ENCODE peak calls at places on chromosomes 16 and 17, in seven cellular contexts. D, K, V, Q, U, O and M are unnamed samples.

GRCh38 chr16:82062645-82063058 is 27.6 kb downstream of the HSD17B2 start:
- DNase-seq in K (peak), U (no peak), O (peak), Q (no peak), V (no peak), D (no peak), M (no peak)

GRCh38 chr17:73232587-73233373 is 28.9 kb downstream of the CPSF4L start:
- DNase-seq in D (peak), V (no peak), K (no peak), U (no peak), Q (peak), O (peak), M (peak)

GRCh38 chr16:48014349-48015135 is 141.3 kb downstream of the ABCC12 start:
- DNase-seq in U (no peak), Q (no peak), D (no peak), V (no peak), K (peak), O (peak), M (no peak)

GRCh38 chr17:35747540-35748017 is 5.5 kb downstream of the GAS2L2 start:
- DNase-seq in Q (peak), D (peak), V (peak), K (peak), U (peak), O (peak), M (peak)

GRCh38 chr16:14494396-14494795 is 135.7 kb downstream of the PARN start:
- DNase-seq in O (no peak), Q (no peak), V (no peak), U (no peak), K (no peak), D (no peak), M (no peak)

GRCh38 chr16:80517846-80518245 is 22.9 kb upstream of the DYNLRB2 start:
- DNase-seq in K (no peak), O (no peak), Q (no peak), V (no peak), U (no peak), D (no peak), M (no peak)

GRCh38 chr17:64687959-64688358 is 25.9 kb upstream of the SMURF2 start:
- DNase-seq in O (peak), V (no peak), D (no peak), K (no peak), U (no peak), Q (no peak), M (no peak)

GRCh38 chr17:56629450-56630187 is 36.1 kb downstream of the NOG start:
- DNase-seq in K (peak), Q (no peak), D (no peak), U (no peak), O (peak), V (no peak), M (no peak)

GRCh38 chr16:87965973-87966667 is 14.9 kb downstream of the BANP start:
- DNase-seq in Q (no peak), D (no peak), U (no peak), O (peak), K (no peak), V (no peak), M (no peak)

GRCh38 chr16:66266436-66267286 is 99.8 kb upstream of the CDH5 start:
- DNase-seq in O (peak), V (peak), D (peak), K (peak), Q (peak), U (no peak), M (peak)

GRCh38 chr16:85891033-85891775 is 7.8 kb upstream of the IRF8 start:
- DNase-seq in K (no peak), D (no peak), Q (no peak), U (no peak), V (no peak), O (peak), M (no peak)

GRCh38 chr16:87966685-87967185 is 15.5 kb downstream of the BANP start:
- DNase-seq in O (peak), U (no peak), D (no peak), Q (peak), V (peak), K (no peak), M (no peak)

GRCh38 chr17:63774141-63774981 is at the start of gene DDX42:
- DNase-seq in O (peak), V (peak), Q (peak), K (no peak), D (peak), U (no peak), M (peak)

GRCh38 chr17:17750881-17751280 is 69.6 kb downstream of the RAI1 start:
- DNase-seq in Q (no peak), D (no peak), U (peak), V (no peak), O (no peak), K (no peak), M (no peak)

GRCh38 chr16:68079616-68080344 is 5.4 kb upstream of the NFATC3 start:
- DNase-seq in D (peak), V (peak), U (peak), K (no peak), Q (peak), O (no peak), M (peak)

GRCh38 chr16:84286568-84287220 is 8.0 kb upstream of the WFDC1 start:
- DNase-seq in D (peak), K (peak), U (no peak), Q (no peak), V (peak), O (peak), M (no peak)

GRCh38 chr17:71460943-71461342 is 659.9 kb upstream of the SOX9 start:
- DNase-seq in Q (no peak), D (peak), O (peak), K (no peak), V (no peak), U (no peak), M (no peak)

GRCh38 chr16:81625544-81626152 is 153.4 kb upstream of the PLCG2 start:
- DNase-seq in U (no peak), Q (peak), O (peak), V (peak), K (no peak), D (peak), M (peak)

GRCh38 chr16:54928421-54929089 is 2.1 kb upstream of the IRX5 start:
- DNase-seq in V (peak), K (no peak), U (peak), D (peak), Q (peak), O (peak), M (peak)

GRCh38 chr16:71627631-71628236 is 1.8 kb downstream of the MARVELD3 start:
- DNase-seq in V (no peak), O (no peak), K (no peak), D (no peak), U (no peak), Q (no peak), M (no peak)

GRCh38 chr17:28225271-28225670 is 93.7 kb upstream of the TMEM97 start:
- DNase-seq in V (peak), O (no peak), D (no peak), U (no peak), Q (peak), K (no peak), M (no peak)

GRCh38 chr17:28227278-28228108 is 91.5 kb upstream of the TMEM97 start:
- DNase-seq in Q (peak), O (peak), V (no peak), U (no peak), D (no peak), K (no peak), M (peak)

GRCh38 chr17:28228109-28228840 is 90.7 kb upstream of the TMEM97 start:
- DNase-seq in U (no peak), O (peak), D (no peak), Q (peak), V (no peak), K (no peak), M (peak)

GRCh38 chr17:28225872-28226271 is 93.1 kb upstream of the TMEM97 start:
- DNase-seq in K (no peak), V (no peak), D (no peak), O (no peak), Q (no peak), U (no peak), M (no peak)

GRCh38 chr17:28226563-28226962 is 92.4 kb upstream of the TMEM97 start:
- DNase-seq in V (no peak), U (no peak), K (no peak), Q (peak), O (no peak), D (no peak), M (no peak)
- H3K27ac ChIP-seq in V (no peak), U (no peak), K (no peak), Q (no peak), O (no peak), D (no peak), M (no peak)

DNA sequence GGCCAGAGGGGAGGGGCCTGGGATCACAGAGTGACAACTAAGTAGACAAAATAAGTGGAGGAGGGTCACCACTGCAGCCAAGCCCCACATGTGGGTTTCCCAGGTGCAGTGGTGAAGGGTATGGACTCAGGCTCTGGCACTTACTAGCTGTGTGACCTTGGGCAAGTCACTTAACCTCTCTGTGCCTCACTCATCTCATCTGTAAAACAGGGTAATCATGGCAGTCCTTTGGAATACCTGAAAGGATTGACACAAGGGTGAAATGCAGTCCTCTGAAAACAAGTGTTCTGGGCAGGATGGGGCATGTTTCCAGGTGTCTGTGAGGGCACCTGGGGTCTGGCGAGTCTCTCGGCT is 55.8 kb downstream of the NKD1 start:
- DNase-seq in U (no peak), D (no peak), O (no peak), Q (no peak), V (no peak), K (no peak), M (no peak)
- H3K27ac ChIP-seq in U (no peak), D (peak), O (no peak), Q (peak), V (no peak), K (no peak), M (peak)

GRCh38 chr17:3888343-3889171 is 4.3 kb downstream of the CAMKK1 start:
- DNase-seq in U (no peak), D (peak), V (peak), O (peak), Q (peak), K (peak), M (peak)
- H3K27ac ChIP-seq in U (peak), D (peak), V (peak), O (peak), Q (peak), K (peak), M (peak)

DNA sequence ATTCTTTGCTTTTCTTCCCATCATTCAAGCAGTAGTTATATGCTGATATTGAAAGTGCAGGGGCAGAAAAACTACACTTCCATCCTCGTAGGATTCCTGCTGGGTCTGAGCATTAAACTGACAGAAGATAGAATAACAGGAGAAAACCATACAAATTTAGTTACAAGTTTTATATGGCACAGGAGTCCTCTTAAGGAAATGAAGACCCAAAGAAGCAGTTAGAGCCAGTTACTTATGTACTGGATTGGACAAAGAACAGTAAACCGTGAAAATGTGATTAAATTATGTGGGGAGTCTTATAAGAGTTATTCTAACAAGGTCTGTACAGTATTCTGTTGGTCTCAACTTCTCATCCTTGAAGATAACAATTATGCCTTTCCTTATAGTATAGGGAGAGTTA is 81.2 kb upstream of the NSRP1 start:
- DNase-seq in D (no peak), K (no peak), O (no peak), V (no peak), Q (no peak), U (no peak), M (no peak)
- H3K27ac ChIP-seq in D (no peak), K (no peak), O (no peak), V (no peak), Q (no peak), U (no peak), M (no peak)

GRCh38 chr17:21033350-21033749 is 9.5 kb downstream of the USP22 start:
- DNase-seq in V (no peak), O (peak), K (no peak), D (no peak), U (no peak), Q (no peak), M (no peak)
- H3K27ac ChIP-seq in V (no peak), O (peak), K (no peak), D (peak), U (no peak), Q (no peak), M (no peak)

DNA sequence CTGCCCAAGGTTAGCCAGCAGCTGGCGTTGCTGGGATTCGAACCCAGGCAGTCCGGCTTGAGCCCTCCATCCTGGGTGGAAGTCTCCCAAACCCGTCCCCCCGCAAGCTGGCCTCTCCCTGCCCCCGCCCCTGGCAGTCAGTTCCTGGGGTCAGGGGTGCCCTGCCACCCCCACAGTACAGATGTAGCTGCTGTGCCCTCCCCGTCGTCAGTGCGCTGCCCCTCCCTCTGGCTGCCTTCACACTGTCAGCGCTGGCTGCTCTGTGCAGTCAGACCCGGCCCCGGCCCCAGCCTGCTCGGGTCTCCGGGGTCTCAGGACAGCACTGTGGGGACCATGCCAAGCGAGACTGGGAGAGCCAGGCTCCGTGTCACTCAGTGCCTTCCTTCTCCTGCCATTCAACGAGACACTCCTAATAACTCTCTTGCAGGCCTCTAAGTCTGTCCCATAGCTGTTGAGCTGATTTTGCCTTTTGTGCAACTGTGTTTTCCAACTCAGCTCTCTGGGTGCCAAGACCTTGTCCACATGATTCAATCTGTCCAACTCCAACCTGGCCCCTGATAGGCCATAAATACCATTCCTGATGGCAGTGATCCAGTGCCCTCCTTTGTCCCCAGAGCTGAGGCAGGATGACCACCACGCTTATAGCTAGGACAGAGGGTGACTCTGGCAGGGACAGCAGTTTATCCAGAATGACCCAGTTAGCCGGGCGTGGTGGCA is 55.5 kb upstream of the IL34 start:
- DNase-seq in U (no peak), O (no peak), K (no peak), D (peak), Q (peak), V (no peak), M (no peak)
- H3K27ac ChIP-seq in U (no peak), O (no peak), K (no peak), D (peak), Q (peak), V (peak), M (peak)

GRCh38 chr17:12647023-12647422 is 18.7 kb upstream of the MYOCD start:
- DNase-seq in Q (no peak), O (no peak), U (no peak), K (no peak), V (no peak), D (no peak), M (no peak)
- H3K27ac ChIP-seq in Q (no peak), O (no peak), U (no peak), K (no peak), V (no peak), D (no peak), M (no peak)

GRCh38 chr16:52407778-52408177 is 139.2 kb downstream of the TOX3 start:
- DNase-seq in D (no peak), V (no peak), O (no peak), Q (no peak), U (no peak), K (no peak), M (no peak)
- H3K27ac ChIP-seq in D (no peak), V (no peak), O (no peak), Q (no peak), U (no peak), K (no peak), M (no peak)